ENCODE peak calls at places on chromosome 16, in eight cellular contexts. C, D, G, U, H, X, M and O are unnamed samples.

GRCh38 chr16:25110392-25110947 is 1.1 kb upstream of the LCMT1 start:
- DNase-seq in C (no peak), D (peak), G (no peak), U (no peak), H (no peak), X (no peak), M (no peak), O (no peak)

GRCh38 chr16:50463581-50464324 is 84.4 kb upstream of the NKD1 start:
- DNase-seq in C (no peak), D (no peak), G (no peak), U (no peak), H (no peak), X (no peak), M (no peak), O (no peak)

GRCh38 chr16:2092866-2093265 is 42.8 kb downstream of the PKD1 start:
- DNase-seq in C (no peak), D (no peak), G (no peak), U (no peak), H (no peak), X (no peak), M (no peak), O (no peak)

GRCh38 chr16:4505356-4506153 is 29.4 kb downstream of the HMOX2 start:
- DNase-seq in C (no peak), D (peak), G (no peak), U (no peak), H (no peak), X (peak), M (peak), O (no peak)

GRCh38 chr16:72501739-72502653 is 330.0 kb upstream of the PMFBP1 start:
- DNase-seq in C (peak), D (peak), G (peak), U (peak), H (peak), X (no peak), M (no peak), O (peak)

GRCh38 chr16:23694707-23695373 is 16.2 kb downstream of the PLK1 start:
- DNase-seq in C (no peak), D (no peak), G (no peak), U (no peak), H (peak), X (no peak), M (no peak), O (no peak)

GRCh38 chr16:1591306-1591705 is 20.6 kb downstream of the IFT140 start:
- DNase-seq in C (no peak), D (no peak), G (no peak), U (no peak), H (no peak), X (no peak), M (no peak), O (no peak)

GRCh38 chr16:77782694-77783093 is 5.7 kb upstream of the VAT1L start:
- DNase-seq in C (no peak), D (no peak), G (no peak), U (no peak), H (no peak), X (no peak), M (no peak), O (no peak)

GRCh38 chr16:20867585-20867984 is 32.6 kb downstream of the DCUN1D3 start:
- DNase-seq in C (no peak), D (no peak), G (no peak), U (no peak), H (no peak), X (no peak), M (no peak), O (no peak)